ENCODE peak calls at places on chromosome 2, in ten cellular contexts. T, W, G, D, O, A, M, V, C and P are unnamed samples.

GRCh38 chr2:203463176-203463797 is 71.8 kb downstream of the RAPH1 start:
- DNase-seq in T (no peak), W (no peak), G (no peak), D (no peak), O (no peak), A (no peak), M (no peak), V (no peak), C (no peak), P (no peak)

GRCh38 chr2:162125138-162125537 is 26.9 kb downstream of the GCG start:
- DNase-seq in T (peak), W (no peak), G (no peak), D (no peak), O (no peak), A (no peak), M (no peak), V (no peak), C (no peak), P (no peak)

GRCh38 chr2:8138923-8139667 is 542.8 kb upstream of the ID2 start:
- DNase-seq in T (no peak), W (peak), G (no peak), D (no peak), O (peak), A (no peak), M (no peak), V (no peak), C (no peak), P (no peak)

GRCh38 chr2:220336771-220337170 is 709.3 kb downstream of the SLC4A3 start:
- DNase-seq in T (no peak), W (no peak), G (no peak), D (no peak), O (no peak), A (no peak), M (no peak), V (no peak), C (no peak), P (no peak)

GRCh38 chr2:168633200-168633599 is 169.2 kb upstream of the NOSTRIN start:
- DNase-seq in T (no peak), W (no peak), G (no peak), D (no peak), O (no peak), A (no peak), M (no peak), V (no peak), C (no peak), P (no peak)

GRCh38 chr2:63124850-63125249 is 74.2 kb downstream of the OTX1 start:
- DNase-seq in T (no peak), W (no peak), G (no peak), D (no peak), O (no peak), A (no peak), M (no peak), V (no peak), C (no peak), P (no peak)

GRCh38 chr2:160227252-160227651 is 27.2 kb upstream of the ITGB6 start:
- DNase-seq in T (no peak), W (no peak), G (no peak), D (no peak), O (peak), A (no peak), M (peak), V (no peak), C (no peak), P (peak)

GRCh38 chr2:102585704-102586404 is 33.5 kb upstream of the SLC9A2 start:
- DNase-seq in T (peak), W (no peak), G (no peak), D (no peak), O (peak), A (no peak), M (no peak), V (no peak), C (no peak), P (no peak)

GRCh38 chr2:42040643-42041277 is 7.1 kb upstream of the PKDCC start:
- DNase-seq in T (peak), W (no peak), G (no peak), D (no peak), O (no peak), A (no peak), M (no peak), V (no peak), C (no peak), P (no peak)